ENCODE peak calls at places on chromosomes 7 and 10, in four cellular contexts. L, V, A and F are unnamed samples.

GRCh38 chr10:77177589-77177988 is 460.0 kb downstream of the KCNMA1 start:
- DNase-seq in A (no peak), L (no peak), V (no peak), F (no peak)

GRCh38 chr7:27191081-27191715 is 6.2 kb upstream of the HOXA11 start:
- DNase-seq in V (no peak), L (no peak), A (no peak), F (no peak)

GRCh38 chr10:61643316-61643751 is 19.4 kb upstream of the CABCOCO1 start:
- DNase-seq in L (no peak), V (no peak), A (no peak), F (peak; percentile 58)

GRCh38 chr7:102834999-102835398 is 77.8 kb upstream of the LRRC17 start:
- DNase-seq in A (peak; percentile 57), L (no peak), V (peak; percentile 15), F (no peak)

GRCh38 chr7:81627565-81628287 is 142.1 kb downstream of the HGF start:
- DNase-seq in L (no peak), V (no peak), A (no peak), F (no peak)

GRCh38 chr7:46524350-46524749 is 603.3 kb upstream of the IGFBP3 start:
- DNase-seq in V (no peak), A (no peak), L (no peak), F (no peak)

GRCh38 chr10:104349623-104350142 is 4.0 kb upstream of the CFAP58 start:
- DNase-seq in L (no peak), A (peak; percentile 78), V (peak; percentile 79), F (peak; percentile 68)

GRCh38 chr10:11235771-11236170 is 218.1 kb downstream of the CELF2 start:
- DNase-seq in L (no peak), A (no peak), V (no peak), F (no peak)

GRCh38 chr7:13770305-13770704 is 219.2 kb downstream of the ETV1 start:
- DNase-seq in L (no peak), V (no peak), A (no peak), F (no peak)

GRCh38 chr10:69710008-69710905 is 80.2 kb downstream of the FAM241B start:
- DNase-seq in V (no peak), L (no peak), A (no peak), F (peak; percentile 29)

GRCh38 chr10:69709366-69709941 is 79.4 kb downstream of the FAM241B start:
- DNase-seq in V (no peak), A (no peak), L (no peak), F (no peak)

GRCh38 chr10:69715156-69715898 is 85.3 kb downstream of the FAM241B start:
- DNase-seq in V (no peak), A (no peak), L (no peak), F (no peak)

GRCh38 chr10:69714572-69714971 is 84.5 kb downstream of the FAM241B start:
- DNase-seq in L (no peak), A (no peak), V (no peak), F (no peak)

GRCh38 chr10:69712346-69712745 is 82.3 kb downstream of the FAM241B start:
- DNase-seq in L (no peak), A (no peak), V (no peak), F (no peak)
- H3K27ac ChIP-seq in L (no peak overlapping the region), A (no peak overlapping the region), V (no peak overlapping the region), F (no peak overlapping the region)

GRCh38 chr7:130140551-130141160 is 64.5 kb downstream of the TMEM209 start:
- DNase-seq in A (no peak), L (no peak), V (no peak), F (peak; percentile 54)

GRCh38 chr7:130141858-130142653 is 63.1 kb downstream of the TMEM209 start:
- DNase-seq in A (no peak), V (no peak), L (peak; percentile 51), F (no peak)

GRCh38 chr7:130139193-130139950 is 65.8 kb downstream of the TMEM209 start:
- DNase-seq in V (no peak), A (no peak), L (no peak), F (no peak)

GRCh38 chr7:130142654-130143333 is 62.4 kb downstream of the TMEM209 start:
- DNase-seq in V (no peak), A (no peak), L (no peak), F (no peak)

GRCh38 chr7:130141161-130141857 is 63.9 kb downstream of the TMEM209 start:
- DNase-seq in A (no peak), V (no peak), L (peak; percentile 87), F (peak; percentile 97)
- TF ChIP-seq CREB1 in A (no peak), V (no peak), L (no peak), F (no peak)

GRCh38 chr7:19119901-19120486 is 2.6 kb upstream of the TWIST1 start:
- DNase-seq in A (no peak), L (no peak), V (no peak), F (peak; percentile 55)
- TF ChIP-seq REST in A (no peak), L (no peak), V (no peak), F (no peak)

GRCh38 chr10:28091913-28092312 is 93.0 kb upstream of the ODAD2 start:
- DNase-seq in A (no peak), L (no peak), V (no peak), F (no peak)

GRCh38 chr10:28087675-28088351 is 88.9 kb upstream of the ODAD2 start:
- DNase-seq in L (no peak), V (no peak), A (no peak), F (no peak)

GRCh38 chr10:28090506-28090905 is 91.6 kb upstream of the ODAD2 start:
- DNase-seq in L (no peak), V (no peak), A (no peak), F (no peak)

GRCh38 chr10:28094121-28094520 is 95.2 kb upstream of the ODAD2 start:
- DNase-seq in L (no peak), V (no peak), A (no peak), F (no peak)

DNA sequence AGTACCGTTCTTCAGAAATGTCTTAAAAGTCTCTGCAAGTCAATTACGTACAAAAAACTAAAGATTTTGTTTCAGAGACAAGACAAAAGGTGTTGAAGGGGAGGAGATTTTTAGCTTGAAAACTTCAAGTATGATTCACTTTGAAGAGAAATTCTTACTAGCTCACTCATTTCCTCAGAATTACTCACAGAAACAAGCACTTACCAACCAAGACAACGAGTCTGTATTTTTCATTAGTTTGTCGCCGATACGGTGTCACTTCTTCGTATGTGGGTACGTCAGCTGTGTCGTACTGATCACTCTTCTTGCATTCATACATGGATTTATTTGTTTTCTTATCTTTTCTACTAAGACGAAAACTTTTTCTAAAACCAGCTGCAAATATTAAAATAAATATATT is 90.6 kb upstream of the ODAD2 start:
- DNase-seq in V (no peak), L (no peak), A (no peak), F (no peak)
- H3K27ac ChIP-seq in V (no peak overlapping the region), L (no peak overlapping the region), A (no peak overlapping the region), F (no peak overlapping the region)

GRCh38 chr7:19392246-19392645 is 247.0 kb upstream of the FERD3L start:
- DNase-seq in A (no peak), L (no peak), V (no peak), F (no peak)
- TF ChIP-seq CREB1 in A (no peak), L (no peak), V (no peak), F (no peak)

DNA sequence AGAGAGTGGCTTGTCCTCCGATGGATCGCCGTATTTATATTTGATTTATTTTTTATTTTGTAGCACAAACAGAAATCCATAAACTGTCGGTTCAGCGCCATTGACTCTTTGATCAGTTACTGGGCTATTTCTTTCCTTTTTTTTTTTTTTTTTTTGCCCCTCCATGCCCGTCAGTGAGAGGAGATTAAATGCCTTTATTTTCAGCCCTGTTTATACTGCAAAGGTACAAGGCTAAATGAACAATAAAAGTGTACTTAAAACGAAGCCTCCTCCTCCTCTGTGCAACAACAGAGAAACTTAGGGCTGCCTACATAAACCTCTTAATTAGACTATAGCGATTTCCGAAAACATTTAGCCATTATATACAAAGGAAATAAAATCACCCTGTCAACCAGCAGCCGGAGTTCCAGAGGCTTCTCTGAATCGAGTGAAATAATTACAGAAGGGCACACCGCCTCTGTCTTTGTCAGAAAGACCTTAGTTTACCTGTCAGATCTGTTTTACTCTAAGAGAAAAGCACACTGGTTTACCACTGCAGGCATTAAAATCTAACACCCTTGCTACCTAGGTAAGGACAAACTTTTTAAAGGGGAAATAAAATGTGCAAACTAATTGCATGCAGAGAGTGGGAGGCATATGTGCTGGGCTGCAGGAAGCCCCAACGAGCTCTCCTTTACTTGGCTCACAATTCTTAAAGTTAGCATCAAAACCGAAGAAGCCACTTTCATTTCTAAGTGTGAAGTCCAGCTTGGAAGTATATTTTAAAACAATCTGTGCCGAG is 3.4 kb downstream of the EBF3 start:
- DNase-seq in L (no peak), V (no peak), A (no peak), F (no peak)
- TF ChIP-seq REST in L (no peak), V (no peak), A (no peak), F (no peak)